ENCODE peak calls at places on chromosome 9, in five cellular contexts. One of them, this sample, is unnamed.

GRCh38 chr9:123339666-123340414 is 16.2 kb upstream of the CRB2 start:
- DNase-seq in psoas muscle: no peak
- DNase-seq in heart left ventricle: no peak
- DNase-seq in colonic mucosa: no peak
- DNase-seq in GM12878: peak; percentile 78
- DNase-seq in this sample: peak; percentile 52

GRCh38 chr9:9973062-9973461 is 639.7 kb downstream of the PTPRD start:
- DNase-seq in psoas muscle: no peak
- DNase-seq in heart left ventricle: no peak
- DNase-seq in colonic mucosa: no peak
- DNase-seq in GM12878: no peak
- DNase-seq in this sample: no peak

GRCh38 chr9:97711223-97711626 is 14.1 kb upstream of the XPA start:
- DNase-seq in psoas muscle: no peak
- DNase-seq in heart left ventricle: no peak
- DNase-seq in colonic mucosa: no peak
- DNase-seq in GM12878: no peak
- DNase-seq in this sample: no peak

GRCh38 chr9:19999491-20000057 is 210.7 kb upstream of the SLC24A2 start:
- DNase-seq in psoas muscle: no peak
- DNase-seq in heart left ventricle: no peak
- DNase-seq in colonic mucosa: no peak
- DNase-seq in GM12878: peak; percentile 92
- DNase-seq in this sample: peak; percentile 55

GRCh38 chr9:124392855-124393460 is 22.3 kb downstream of the PSMB7 start:
- DNase-seq in psoas muscle: no peak
- DNase-seq in heart left ventricle: no peak
- DNase-seq in colonic mucosa: no peak
- DNase-seq in GM12878: no peak
- DNase-seq in this sample: peak; percentile 89

GRCh38 chr9:114276908-114277821 is 45.7 kb upstream of the ORM1 start:
- DNase-seq in psoas muscle: peak; percentile 47
- DNase-seq in heart left ventricle: peak; percentile 7
- DNase-seq in colonic mucosa: no peak
- DNase-seq in GM12878: no peak
- DNase-seq in this sample: no peak

GRCh38 chr9:1298027-1298426 is 247.9 kb downstream of the DMRT2 start:
- DNase-seq in psoas muscle: no peak
- DNase-seq in heart left ventricle: no peak
- DNase-seq in colonic mucosa: no peak
- DNase-seq in GM12878: no peak
- DNase-seq in this sample: no peak

GRCh38 chr9:116336133-116336862 is 182.7 kb downstream of the PAPPA start:
- DNase-seq in psoas muscle: no peak
- DNase-seq in heart left ventricle: no peak
- DNase-seq in colonic mucosa: no peak
- DNase-seq in GM12878: no peak
- DNase-seq in this sample: no peak

GRCh38 chr9:12464910-12465512 is 228.2 kb upstream of the TYRP1 start:
- DNase-seq in psoas muscle: no peak
- DNase-seq in heart left ventricle: no peak
- DNase-seq in colonic mucosa: no peak
- DNase-seq in GM12878: no peak
- DNase-seq in this sample: peak; percentile 55

GRCh38 chr9:137198051-137198747 is 2.3 kb downstream of the TPRN start:
- DNase-seq in psoas muscle: no peak
- DNase-seq in heart left ventricle: no peak
- DNase-seq in colonic mucosa: peak; percentile 91
- DNase-seq in GM12878: no peak
- DNase-seq in this sample: no peak

GRCh38 chr9:72129271-72130156 is 19.7 kb upstream of the GDA start:
- DNase-seq in psoas muscle: no peak
- DNase-seq in heart left ventricle: no peak
- DNase-seq in colonic mucosa: peak; percentile 68
- DNase-seq in GM12878: no peak
- DNase-seq in this sample: no peak

GRCh38 chr9:82489579-82489915 is 501.0 kb downstream of the SPATA31D1 start:
- DNase-seq in psoas muscle: no peak
- DNase-seq in heart left ventricle: no peak
- DNase-seq in colonic mucosa: no peak
- DNase-seq in GM12878: no peak
- DNase-seq in this sample: no peak

GRCh38 chr9:129665008-129665771 is at the start of gene PRRX2:
- DNase-seq in psoas muscle: peak; percentile 56
- DNase-seq in heart left ventricle: peak; percentile 41
- DNase-seq in colonic mucosa: no peak
- DNase-seq in GM12878: no peak
- DNase-seq in this sample: peak; percentile 88

GRCh38 chr9:23829580-23830458 is 3.8 kb upstream of the ELAVL2 start:
- DNase-seq in psoas muscle: no peak
- DNase-seq in heart left ventricle: no peak
- DNase-seq in colonic mucosa: no peak
- DNase-seq in GM12878: no peak
- DNase-seq in this sample: no peak

GRCh38 chr9:104961238-104961637 is 33.3 kb upstream of the ABCA1 start:
- DNase-seq in psoas muscle: no peak
- DNase-seq in heart left ventricle: no peak
- DNase-seq in colonic mucosa: peak; percentile 71
- DNase-seq in GM12878: peak; percentile 2
- DNase-seq in this sample: peak; percentile 85

GRCh38 chr9:36855443-36856315 is 178.4 kb downstream of the PAX5 start:
- DNase-seq in psoas muscle: no peak
- DNase-seq in heart left ventricle: no peak
- DNase-seq in colonic mucosa: no peak
- DNase-seq in GM12878: no peak
- DNase-seq in this sample: no peak

GRCh38 chr9:93910598-93910997 is 44.6 kb downstream of the BARX1 start:
- DNase-seq in psoas muscle: no peak
- DNase-seq in heart left ventricle: no peak
- DNase-seq in colonic mucosa: no peak
- DNase-seq in GM12878: no peak
- DNase-seq in this sample: no peak

GRCh38 chr9:124411514-124412227 is 3.6 kb downstream of the PSMB7 start:
- DNase-seq in psoas muscle: no peak
- DNase-seq in heart left ventricle: no peak
- DNase-seq in colonic mucosa: no peak
- DNase-seq in GM12878: no peak
- DNase-seq in this sample: no peak

GRCh38 chr9:124897570-124898460 is 35.9 kb downstream of the ARPC5L start:
- DNase-seq in psoas muscle: no peak
- DNase-seq in heart left ventricle: no peak
- DNase-seq in colonic mucosa: no peak
- DNase-seq in GM12878: no peak
- DNase-seq in this sample: no peak

GRCh38 chr9:17481565-17481964 is 97.3 kb upstream of the SH3GL2 start:
- DNase-seq in psoas muscle: no peak
- DNase-seq in heart left ventricle: no peak
- DNase-seq in colonic mucosa: no peak
- DNase-seq in GM12878: no peak
- DNase-seq in this sample: no peak

GRCh38 chr9:87276851-87277251 is 220.8 kb upstream of the DAPK1 start:
- DNase-seq in psoas muscle: no peak
- DNase-seq in heart left ventricle: no peak
- DNase-seq in colonic mucosa: no peak
- DNase-seq in GM12878: no peak
- DNase-seq in this sample: peak; percentile 15

GRCh38 chr9:112360047-112360804 is 19.7 kb upstream of the HSDL2 start:
- DNase-seq in psoas muscle: no peak
- DNase-seq in heart left ventricle: no peak
- DNase-seq in colonic mucosa: no peak
- DNase-seq in GM12878: no peak
- DNase-seq in this sample: no peak

GRCh38 chr9:15592317-15592716 is 39.5 kb downstream of the CCDC171 start:
- DNase-seq in psoas muscle: no peak
- DNase-seq in heart left ventricle: no peak
- DNase-seq in colonic mucosa: no peak
- DNase-seq in GM12878: no peak
- DNase-seq in this sample: no peak

GRCh38 chr9:39588056-39588814 is 232.8 kb downstream of the SPATA31A1 start:
- DNase-seq in psoas muscle: no peak
- DNase-seq in heart left ventricle: no peak
- DNase-seq in colonic mucosa: no peak
- DNase-seq in GM12878: no peak
- DNase-seq in this sample: no peak

GRCh38 chr9:109717342-109717741 is 62.7 kb upstream of the PALM2AKAP2 start:
- DNase-seq in psoas muscle: no peak
- DNase-seq in heart left ventricle: no peak
- DNase-seq in colonic mucosa: no peak
- DNase-seq in GM12878: no peak
- DNase-seq in this sample: no peak

GRCh38 chr9:22919423-22919822 is 472.8 kb downstream of the DMRTA1 start:
- DNase-seq in psoas muscle: no peak
- DNase-seq in heart left ventricle: no peak
- DNase-seq in colonic mucosa: no peak
- DNase-seq in GM12878: peak; percentile 8
- DNase-seq in this sample: no peak

GRCh38 chr9:108105885-108106284 is 616.3 kb upstream of the KLF4 start:
- DNase-seq in psoas muscle: no peak
- DNase-seq in heart left ventricle: no peak
- DNase-seq in colonic mucosa: no peak
- DNase-seq in GM12878: no peak
- DNase-seq in this sample: no peak

GRCh38 chr9:108684288-108685025 is 171.3 kb downstream of the ACTL7B start:
- DNase-seq in psoas muscle: no peak
- DNase-seq in heart left ventricle: no peak
- DNase-seq in colonic mucosa: no peak
- DNase-seq in GM12878: no peak
- DNase-seq in this sample: no peak

GRCh38 chr9:34187891-34188240 is 9.0 kb downstream of the UBAP1 start:
- DNase-seq in psoas muscle: no peak
- DNase-seq in heart left ventricle: no peak
- DNase-seq in colonic mucosa: no peak
- DNase-seq in GM12878: no peak
- DNase-seq in this sample: no peak

GRCh38 chr9:121822093-121823085 is 171.0 kb downstream of the DAB2IP start:
- DNase-seq in psoas muscle: no peak
- DNase-seq in heart left ventricle: no peak
- DNase-seq in colonic mucosa: no peak
- DNase-seq in GM12878: no peak
- DNase-seq in this sample: no peak

GRCh38 chr9:93198839-93199625 is 15.1 kb downstream of the WNK2 start:
- DNase-seq in psoas muscle: no peak
- DNase-seq in heart left ventricle: peak; percentile 17
- DNase-seq in colonic mucosa: peak; percentile 24
- DNase-seq in GM12878: no peak
- DNase-seq in this sample: no peak

GRCh38 chr9:14308751-14309140 is 5.2 kb downstream of the NFIB start:
- DNase-seq in psoas muscle: no peak
- DNase-seq in heart left ventricle: no peak
- DNase-seq in colonic mucosa: no peak
- DNase-seq in GM12878: no peak
- DNase-seq in this sample: no peak

GRCh38 chr9:14307989-14308750 is 5.8 kb downstream of the NFIB start:
- DNase-seq in psoas muscle: no peak
- DNase-seq in heart left ventricle: peak; percentile 39
- DNase-seq in colonic mucosa: no peak
- DNase-seq in GM12878: no peak
- DNase-seq in this sample: no peak

GRCh38 chr9:14311940-14312572 is 1.9 kb downstream of the NFIB start:
- DNase-seq in psoas muscle: no peak
- DNase-seq in heart left ventricle: no peak
- DNase-seq in colonic mucosa: no peak
- DNase-seq in GM12878: no peak
- DNase-seq in this sample: no peak

GRCh38 chr9:14309403-14309802 is 4.5 kb downstream of the NFIB start:
- DNase-seq in psoas muscle: no peak
- DNase-seq in heart left ventricle: no peak
- DNase-seq in colonic mucosa: no peak
- DNase-seq in GM12878: no peak
- DNase-seq in this sample: peak; percentile 57

GRCh38 chr9:14310247-14310646 is 3.7 kb downstream of the NFIB start:
- DNase-seq in psoas muscle: no peak
- DNase-seq in heart left ventricle: no peak
- DNase-seq in colonic mucosa: no peak
- DNase-seq in GM12878: no peak
- DNase-seq in this sample: no peak
- H3K4me3 ChIP-seq in psoas muscle: peak overlapping the region; percentile 93
- H3K4me3 ChIP-seq in heart left ventricle: peak overlapping the region; percentile 5
- H3K4me3 ChIP-seq in colonic mucosa: no peak overlapping the region
- H3K4me3 ChIP-seq in GM12878: no peak overlapping the region
- H3K4me3 ChIP-seq in this sample: peak overlapping the region; percentile 36

GRCh38 chr9:3571500-3571899 is 45.7 kb upstream of the RFX3 start:
- DNase-seq in psoas muscle: no peak
- DNase-seq in heart left ventricle: no peak
- DNase-seq in colonic mucosa: no peak
- DNase-seq in GM12878: no peak
- DNase-seq in this sample: no peak

GRCh38 chr9:3578786-3579185 is 53.0 kb upstream of the RFX3 start:
- DNase-seq in psoas muscle: no peak
- DNase-seq in heart left ventricle: no peak
- DNase-seq in colonic mucosa: no peak
- DNase-seq in GM12878: no peak
- DNase-seq in this sample: peak; percentile 6

DNA sequence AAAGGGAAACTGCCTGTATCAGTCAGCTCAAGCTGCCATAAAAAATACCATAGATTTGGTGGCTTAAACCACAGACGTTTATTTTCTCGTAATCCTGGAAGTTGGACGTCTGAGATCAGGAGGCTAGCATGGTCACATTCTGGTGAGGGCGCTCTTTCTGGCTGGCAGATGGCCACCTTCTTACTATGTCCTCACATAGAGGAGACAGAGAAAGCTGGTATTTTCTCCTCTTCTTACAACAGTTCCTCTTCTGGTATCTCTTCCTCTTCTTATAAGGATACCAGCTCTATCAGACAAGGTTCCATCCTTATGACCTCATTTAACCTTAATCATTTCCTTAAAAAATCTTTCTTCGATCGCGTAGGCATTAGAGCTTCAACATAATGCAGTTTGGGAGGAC is 50.6 kb upstream of the RFX3 start:
- DNase-seq in psoas muscle: no peak
- DNase-seq in heart left ventricle: no peak
- DNase-seq in colonic mucosa: no peak
- DNase-seq in GM12878: no peak
- DNase-seq in this sample: no peak
- TF ChIP-seq CTCF in psoas muscle: no peak
- TF ChIP-seq CTCF in heart left ventricle: no peak
- TF ChIP-seq CTCF in colonic mucosa: no peak
- TF ChIP-seq CTCF in GM12878: no peak
- TF ChIP-seq CTCF in this sample: no peak

GRCh38 chr9:127081250-127082185 is 40.9 kb downstream of the ANGPTL2 start:
- DNase-seq in psoas muscle: no peak
- DNase-seq in heart left ventricle: no peak
- DNase-seq in colonic mucosa: no peak
- DNase-seq in GM12878: no peak
- DNase-seq in this sample: no peak
- H3K27ac ChIP-seq in psoas muscle: no peak overlapping the region
- H3K27ac ChIP-seq in heart left ventricle: no peak overlapping the region
- H3K27ac ChIP-seq in colonic mucosa: no peak overlapping the region
- H3K27ac ChIP-seq in GM12878: no peak overlapping the region
- H3K27ac ChIP-seq in this sample: no peak overlapping the region

GRCh38 chr9:106920701-106921283 is 57.8 kb downstream of the ZNF462 start:
- DNase-seq in psoas muscle: no peak
- DNase-seq in heart left ventricle: no peak
- DNase-seq in colonic mucosa: peak; percentile 73
- DNase-seq in GM12878: no peak
- DNase-seq in this sample: no peak
- H3K4me3 ChIP-seq in psoas muscle: peak overlapping the region; percentile 56
- H3K4me3 ChIP-seq in heart left ventricle: no peak overlapping the region
- H3K4me3 ChIP-seq in colonic mucosa: no peak overlapping the region
- H3K4me3 ChIP-seq in GM12878: no peak overlapping the region
- H3K4me3 ChIP-seq in this sample: peak overlapping the region; percentile 1

GRCh38 chr9:95048225-95049087 is 269.1 kb downstream of the FANCC start:
- DNase-seq in psoas muscle: peak; percentile 69
- DNase-seq in heart left ventricle: peak; percentile 80
- DNase-seq in colonic mucosa: peak; percentile 82
- DNase-seq in GM12878: no peak
- DNase-seq in this sample: peak; percentile 65
- TF ChIP-seq CTCF in psoas muscle: no peak
- TF ChIP-seq CTCF in heart left ventricle: no peak
- TF ChIP-seq CTCF in colonic mucosa: no peak
- TF ChIP-seq CTCF in GM12878: no peak
- TF ChIP-seq CTCF in this sample: no peak